ENCODE peak calls at places on chromosomes 2 and 18, in five cellular contexts. One of them, this sample, is unnamed.

GRCh38 chr2:28009732-28010131 is 119.2 kb downstream of the BABAM2 start:
- DNase-seq in M059J: peak; percentile 6
- DNase-seq in tibial artery: no peak
- DNase-seq in activated T-cell treated with anti-CD3 and anti-CD28 coated beads for 48 hours: no peak
- DNase-seq in mesothelial cell of epicardium: no peak
- DNase-seq in this sample: no peak

GRCh38 chr2:407630-408029 is 119.7 kb upstream of the ALKAL2 start:
- DNase-seq in mesothelial cell of epicardium: peak; percentile 16
- DNase-seq in tibial artery: no peak
- DNase-seq in M059J: no peak
- DNase-seq in activated T-cell treated with anti-CD3 and anti-CD28 coated beads for 48 hours: no peak
- DNase-seq in this sample: no peak

GRCh38 chr2:222939979-222940378 is 79.1 kb downstream of the ACSL3 start:
- DNase-seq in tibial artery: no peak
- DNase-seq in M059J: no peak
- DNase-seq in activated T-cell treated with anti-CD3 and anti-CD28 coated beads for 48 hours: no peak
- DNase-seq in mesothelial cell of epicardium: no peak
- DNase-seq in this sample: no peak

GRCh38 chr2:156189143-156189542 is 143.4 kb downstream of the NR4A2 start:
- DNase-seq in activated T-cell treated with anti-CD3 and anti-CD28 coated beads for 48 hours: no peak
- DNase-seq in mesothelial cell of epicardium: no peak
- DNase-seq in tibial artery: no peak
- DNase-seq in M059J: no peak
- DNase-seq in this sample: no peak

GRCh38 chr2:227164745-227165350 is 424 bp downstream of the COL4A3 start:
- DNase-seq in mesothelial cell of epicardium: no peak
- DNase-seq in M059J: no peak
- DNase-seq in activated T-cell treated with anti-CD3 and anti-CD28 coated beads for 48 hours: peak; percentile 8
- DNase-seq in tibial artery: no peak
- DNase-seq in this sample: peak; percentile 19

GRCh38 chr2:233416706-233417105 is 62.4 kb downstream of the DGKD start:
- DNase-seq in M059J: peak; percentile 20
- DNase-seq in mesothelial cell of epicardium: no peak
- DNase-seq in tibial artery: no peak
- DNase-seq in activated T-cell treated with anti-CD3 and anti-CD28 coated beads for 48 hours: no peak
- DNase-seq in this sample: no peak

GRCh38 chr2:241965931-241966412 is 96.4 kb downstream of the RTP5 start:
- DNase-seq in tibial artery: peak; percentile 59
- DNase-seq in activated T-cell treated with anti-CD3 and anti-CD28 coated beads for 48 hours: peak; percentile 58
- DNase-seq in M059J: peak; percentile 90
- DNase-seq in mesothelial cell of epicardium: no peak
- DNase-seq in this sample: peak; percentile 96

GRCh38 chr2:97673187-97673914 is 3.8 kb downstream of the C2orf92 start:
- DNase-seq in M059J: no peak
- DNase-seq in tibial artery: no peak
- DNase-seq in activated T-cell treated with anti-CD3 and anti-CD28 coated beads for 48 hours: peak; percentile 25
- DNase-seq in mesothelial cell of epicardium: no peak
- DNase-seq in this sample: no peak

GRCh38 chr2:132670104-132670960 is at the start of gene LYPD1:
- DNase-seq in M059J: peak; percentile 74
- DNase-seq in tibial artery: no peak
- DNase-seq in activated T-cell treated with anti-CD3 and anti-CD28 coated beads for 48 hours: no peak
- DNase-seq in mesothelial cell of epicardium: peak; percentile 53
- DNase-seq in this sample: peak; percentile 61

GRCh38 chr2:107932986-107933385 is 53.3 kb upstream of the SLC5A7 start:
- DNase-seq in M059J: peak; percentile 12
- DNase-seq in tibial artery: no peak
- DNase-seq in mesothelial cell of epicardium: no peak
- DNase-seq in activated T-cell treated with anti-CD3 and anti-CD28 coated beads for 48 hours: no peak
- DNase-seq in this sample: peak; percentile 19

GRCh38 chr2:63658176-63658968 is 69.6 kb downstream of the MDH1 start:
- DNase-seq in M059J: peak; percentile 34
- DNase-seq in activated T-cell treated with anti-CD3 and anti-CD28 coated beads for 48 hours: no peak
- DNase-seq in tibial artery: no peak
- DNase-seq in mesothelial cell of epicardium: no peak
- DNase-seq in this sample: peak; percentile 7

GRCh38 chr18:39838831-39839230 is 2116.2 kb upstream of the PIK3C3 start:
- DNase-seq in tibial artery: no peak
- DNase-seq in M059J: peak; percentile 38
- DNase-seq in activated T-cell treated with anti-CD3 and anti-CD28 coated beads for 48 hours: no peak
- DNase-seq in mesothelial cell of epicardium: no peak
- DNase-seq in this sample: no peak

GRCh38 chr18:22176622-22177495 is 7.5 kb downstream of the GATA6 start:
- DNase-seq in mesothelial cell of epicardium: no peak
- DNase-seq in activated T-cell treated with anti-CD3 and anti-CD28 coated beads for 48 hours: no peak
- DNase-seq in tibial artery: peak; percentile 53
- DNase-seq in M059J: peak; percentile 25
- DNase-seq in this sample: no peak

GRCh38 chr2:85132392-85132791 is 800 bp upstream of the TCF7L1 start:
- DNase-seq in mesothelial cell of epicardium: no peak
- DNase-seq in activated T-cell treated with anti-CD3 and anti-CD28 coated beads for 48 hours: no peak
- DNase-seq in M059J: peak; percentile 13
- DNase-seq in tibial artery: peak; percentile 29
- DNase-seq in this sample: no peak

GRCh38 chr2:120761911-120762310 is 26.2 kb downstream of the GLI2 start:
- DNase-seq in activated T-cell treated with anti-CD3 and anti-CD28 coated beads for 48 hours: no peak
- DNase-seq in tibial artery: peak; percentile 15
- DNase-seq in M059J: no peak
- DNase-seq in mesothelial cell of epicardium: no peak
- DNase-seq in this sample: no peak

GRCh38 chr18:76265375-76266225 is 229.4 kb downstream of the ZNF516 start:
- DNase-seq in M059J: no peak
- DNase-seq in tibial artery: peak; percentile 82
- DNase-seq in activated T-cell treated with anti-CD3 and anti-CD28 coated beads for 48 hours: no peak
- DNase-seq in mesothelial cell of epicardium: no peak
- DNase-seq in this sample: no peak

GRCh38 chr18:49584431-49584830 is 22.6 kb downstream of the LIPG start:
- DNase-seq in tibial artery: no peak
- DNase-seq in mesothelial cell of epicardium: no peak
- DNase-seq in M059J: peak; percentile 72
- DNase-seq in activated T-cell treated with anti-CD3 and anti-CD28 coated beads for 48 hours: no peak
- DNase-seq in this sample: no peak

GRCh38 chr2:203808041-203808750 is 59.4 kb upstream of the CTLA4 start:
- DNase-seq in activated T-cell treated with anti-CD3 and anti-CD28 coated beads for 48 hours: no peak
- DNase-seq in mesothelial cell of epicardium: no peak
- DNase-seq in tibial artery: no peak
- DNase-seq in M059J: peak; percentile 95
- DNase-seq in this sample: peak; percentile 98

GRCh38 chr18:36255072-36255708 is 42.3 kb upstream of the FHOD3 start:
- DNase-seq in mesothelial cell of epicardium: no peak
- DNase-seq in M059J: no peak
- DNase-seq in activated T-cell treated with anti-CD3 and anti-CD28 coated beads for 48 hours: no peak
- DNase-seq in tibial artery: no peak
- DNase-seq in this sample: no peak

GRCh38 chr2:206764673-206765241 is 371 bp downstream of the MDH1B start:
- DNase-seq in mesothelial cell of epicardium: no peak
- DNase-seq in M059J: no peak
- DNase-seq in tibial artery: no peak
- DNase-seq in activated T-cell treated with anti-CD3 and anti-CD28 coated beads for 48 hours: no peak
- DNase-seq in this sample: peak; percentile 2

GRCh38 chr2:231222318-231223000 is 24.0 kb downstream of the ARMC9 start:
- DNase-seq in mesothelial cell of epicardium: no peak
- DNase-seq in tibial artery: no peak
- DNase-seq in M059J: peak; percentile 54
- DNase-seq in activated T-cell treated with anti-CD3 and anti-CD28 coated beads for 48 hours: no peak
- DNase-seq in this sample: no peak

GRCh38 chr2:31382452-31383120 is 32.0 kb downstream of the XDH start:
- DNase-seq in tibial artery: no peak
- DNase-seq in M059J: peak; percentile 55
- DNase-seq in mesothelial cell of epicardium: no peak
- DNase-seq in activated T-cell treated with anti-CD3 and anti-CD28 coated beads for 48 hours: no peak
- DNase-seq in this sample: peak; percentile 44

GRCh38 chr2:10400978-10401951 is 46.9 kb downstream of the ODC1 start:
- DNase-seq in tibial artery: no peak
- DNase-seq in mesothelial cell of epicardium: no peak
- DNase-seq in activated T-cell treated with anti-CD3 and anti-CD28 coated beads for 48 hours: no peak
- DNase-seq in M059J: no peak
- DNase-seq in this sample: no peak

GRCh38 chr18:48488388-48488850 is 50.4 kb upstream of the CTIF start:
- DNase-seq in tibial artery: peak; percentile 84
- DNase-seq in M059J: peak; percentile 98
- DNase-seq in mesothelial cell of epicardium: peak; percentile 77
- DNase-seq in activated T-cell treated with anti-CD3 and anti-CD28 coated beads for 48 hours: no peak
- DNase-seq in this sample: peak; percentile 93

GRCh38 chr2:44075536-44075935 is 79.7 kb upstream of the LRPPRC start:
- DNase-seq in tibial artery: peak; percentile 35
- DNase-seq in M059J: no peak
- DNase-seq in mesothelial cell of epicardium: no peak
- DNase-seq in activated T-cell treated with anti-CD3 and anti-CD28 coated beads for 48 hours: no peak
- DNase-seq in this sample: peak; percentile 11

GRCh38 chr2:112482309-112483046 is 522 bp downstream of the TTL start:
- DNase-seq in activated T-cell treated with anti-CD3 and anti-CD28 coated beads for 48 hours: peak; percentile 26
- DNase-seq in mesothelial cell of epicardium: peak; percentile 63
- DNase-seq in tibial artery: no peak
- DNase-seq in M059J: peak; percentile 68
- DNase-seq in this sample: peak; percentile 34

GRCh38 chr18:8367217-8367988 is 241.8 kb upstream of the RAB12 start:
- DNase-seq in mesothelial cell of epicardium: peak; percentile 62
- DNase-seq in tibial artery: no peak
- DNase-seq in M059J: peak; percentile 18
- DNase-seq in activated T-cell treated with anti-CD3 and anti-CD28 coated beads for 48 hours: peak; percentile 31
- DNase-seq in this sample: no peak

This sample was measured in A172.